ENCODE peak calls at places on chromosome 1, in five cellular contexts. Q is stimulated activated CD8-positive, alpha-beta memory T cell treated with anti-CD3 and anti-CD28 coated beads, Interleukin-12 subunit alpha, Interleukin-12 subunit beta, amount 100 ng/mL, for 4 hours; I is kidney tubule cell; R is neural crest cell; E is left cardiac atrium. W is an unnamed sample.

GRCh38 chr1:2215329-2215728 is 12.8 kb upstream of the SKI start:
- DNase-seq in Q (no peak), I (no peak), R (no peak), E (no peak), W (no peak)

GRCh38 chr1:41483960-41484844 is at the start of gene EDN2:
- DNase-seq in Q (no peak), I (peak), R (no peak), E (peak), W (peak)

GRCh38 chr1:198352975-198353695 is 187.3 kb downstream of the ATP6V1G3 start:
- DNase-seq in Q (no peak), I (no peak), R (no peak), E (no peak), W (peak)

GRCh38 chr1:202085682-202086373 is 36.9 kb upstream of the GPR37L1 start:
- DNase-seq in Q (no peak), I (no peak), R (no peak), E (peak), W (no peak)

GRCh38 chr1:35544976-35545375 is 12.2 kb downstream of the KIAA0319L start:
- DNase-seq in Q (peak), I (peak), R (no peak), E (peak), W (no peak)

GRCh38 chr1:54396280-54396903 is 9.8 kb downstream of the SSBP3 start:
- DNase-seq in Q (no peak), I (no peak), R (no peak), E (no peak), W (no peak)

GRCh38 chr1:14742181-14742980 is 143.9 kb downstream of the KAZN start:
- DNase-seq in Q (no peak), I (peak), R (no peak), E (no peak), W (peak)

GRCh38 chr1:65946376-65946775 is 153.7 kb downstream of the PDE4B start:
- DNase-seq in Q (no peak), I (no peak), R (no peak), E (no peak), W (no peak)

GRCh38 chr1:36322085-36322785 is 1.2 kb downstream of the EVA1B start:
- DNase-seq in Q (no peak), I (no peak), R (no peak), E (no peak), W (no peak)

GRCh38 chr1:75317976-75318375 is 183.8 kb downstream of the LHX8 start:
- DNase-seq in Q (no peak), I (no peak), R (no peak), E (no peak), W (no peak)